ENCODE peak calls at places on chromosomes 7 and 10, in seven cellular contexts. D is GM04503; R is HT1080; Q is stimulated activated CD8-positive, alpha-beta memory T cell treated with anti-CD3 and anti-CD28 coated beads, Interleukin-2, amount 100 ng/mL, for 1 hour; W is NCI-H524 treated with DMSO at 0.1 percent for 48 hours; S is cardiac muscle cell; B is activated effector memory CD4-positive, alpha-beta T cell treated with anti-CD3 and anti-CD28 coated beads, Interleukin-2, amount 50 U/mL, for 16 hours. C is an unnamed sample.

GRCh38 chr7:158386866-158387820 is 200.5 kb downstream of the PTPRN2 start:
- DNase-seq in D (no peak), R (no peak), Q (no peak), W (no peak), S (no peak), B (no peak), C (peak)

GRCh38 chr10:124256151-124256550 is 162.6 kb downstream of the OAT start:
- DNase-seq in D (no peak), R (no peak), Q (no peak), W (no peak), S (no peak), B (peak), C (no peak)

GRCh38 chr10:33160151-33160550 is 174.3 kb downstream of the NRP1 start:
- DNase-seq in D (no peak), R (no peak), Q (no peak), W (no peak), S (no peak), B (no peak), C (no peak)

GRCh38 chr10:91593366-91593765 is 39.5 kb downstream of the PPP1R3C start:
- DNase-seq in D (no peak), R (no peak), Q (no peak), W (no peak), S (no peak), B (no peak), C (no peak)

GRCh38 chr10:9012312-9012711 is 957.8 kb downstream of the GATA3 start:
- DNase-seq in D (no peak), R (no peak), Q (no peak), W (no peak), S (peak), B (no peak), C (no peak)

GRCh38 chr7:77290425-77290824 is 90.8 kb upstream of the FGL2 start:
- DNase-seq in D (no peak), R (no peak), Q (no peak), W (no peak), S (no peak), B (no peak), C (no peak)

GRCh38 chr7:65475734-65476319 is 102.2 kb downstream of the ZNF92 start:
- DNase-seq in D (no peak), R (peak), Q (peak), W (no peak), S (peak), B (no peak), C (no peak)

GRCh38 chr10:128950159-128950956 is 516.7 kb upstream of the MGMT start:
- DNase-seq in D (no peak), R (no peak), Q (no peak), W (no peak), S (no peak), B (no peak), C (no peak)

GRCh38 chr10:32105782-32106382 is 49.7 kb upstream of the KIF5B start:
- DNase-seq in D (no peak), R (no peak), Q (no peak), W (no peak), S (no peak), B (no peak), C (no peak)

GRCh38 chr7:25665346-25665745 is 437.1 kb upstream of the NPVF start:
- DNase-seq in D (no peak), R (no peak), Q (no peak), W (no peak), S (no peak), B (no peak), C (no peak)

GRCh38 chr10:15369642-15370211 is 1.4 kb downstream of the FAM171A1 start:
- DNase-seq in D (no peak), R (peak), Q (no peak), W (no peak), S (peak), B (no peak), C (no peak)

GRCh38 chr10:118953999-118954398 is 75.5 kb upstream of the NANOS1 start:
- DNase-seq in D (no peak), R (no peak), Q (no peak), W (no peak), S (no peak), B (no peak), C (no peak)

GRCh38 chr7:149720372-149721083 is 52.9 kb downstream of the ZNF467 start:
- DNase-seq in D (no peak), R (no peak), Q (no peak), W (no peak), S (peak), B (peak), C (peak)

GRCh38 chr7:1947586-1948217 is 277.6 kb downstream of the ELFN1 start:
- DNase-seq in D (no peak), R (no peak), Q (no peak), W (no peak), S (no peak), B (no peak), C (peak)

GRCh38 chr10:131277278-131277677 is 34.2 kb downstream of the TCERG1L start:
- DNase-seq in D (no peak), R (no peak), Q (no peak), W (no peak), S (no peak), B (no peak), C (no peak)

GRCh38 chr10:16049775-16050174 is 189.5 kb upstream of the MINDY3 start:
- DNase-seq in D (no peak), R (peak), Q (no peak), W (no peak), S (no peak), B (no peak), C (no peak)

GRCh38 chr10:86730227-86730626 is 26.2 kb upstream of the BMPR1A start:
- DNase-seq in D (no peak), R (peak), Q (no peak), W (no peak), S (peak), B (no peak), C (no peak)

GRCh38 chr10:48533951-48534720 is 70.7 kb downstream of the ARHGAP22 start:
- DNase-seq in D (peak), R (no peak), Q (no peak), W (no peak), S (peak), B (no peak), C (no peak)

GRCh38 chr10:89556590-89556989 is 21.2 kb upstream of the SLC16A12 start:
- DNase-seq in D (no peak), R (no peak), Q (no peak), W (no peak), S (peak), B (no peak), C (no peak)

GRCh38 chr10:43156590-43157340 is 18.5 kb downstream of the CSGALNACT2 start:
- DNase-seq in D (no peak), R (no peak), Q (no peak), W (no peak), S (no peak), B (no peak), C (no peak)

GRCh38 chr7:138245682-138246081 is 169.4 kb downstream of the AKR1D1 start:
- DNase-seq in D (no peak), R (no peak), Q (no peak), W (no peak), S (peak), B (no peak), C (no peak)

C was measured in upper lobe of left lung.